ENCODE peak calls at places on chromosomes 7 and 10, in five cellular contexts. O is A549, V is GM12878, A is K562, U is endothelial cell of umbilical vein. R is an unnamed sample.

GRCh38 chr7:117338020-117338419 is 15.2 kb upstream of the WNT2 start:
- DNase-seq in O (no peak), V (no peak), A (no peak), U (no peak), R (no peak)

GRCh38 chr10:28432210-28432676 is 100.7 kb upstream of the WAC start:
- DNase-seq in O (peak), V (no peak), A (peak), U (peak), R (peak)

GRCh38 chr7:86748843-86749720 is 105.4 kb downstream of the GRM3 start:
- DNase-seq in O (no peak), V (no peak), A (no peak), U (no peak), R (no peak)

GRCh38 chr7:107879400-107880035 is 11.5 kb upstream of the DLD start:
- DNase-seq in O (peak), V (no peak), A (peak), U (peak), R (peak)

GRCh38 chr7:94174956-94175355 is 170.8 kb upstream of the BET1 start:
- DNase-seq in O (no peak), V (no peak), A (no peak), U (peak), R (no peak)

GRCh38 chr7:116933465-116933864 is 19.8 kb upstream of the ST7 start:
- DNase-seq in O (no peak), V (no peak), A (no peak), U (no peak), R (no peak)

GRCh38 chr10:7969623-7970022 is 84.9 kb upstream of the GATA3 start:
- DNase-seq in O (no peak), V (no peak), A (peak), U (peak), R (no peak)

GRCh38 chr7:148457310-148457921 is 133.2 kb upstream of the C7orf33 start:
- DNase-seq in O (no peak), V (no peak), A (no peak), U (no peak), R (no peak)

GRCh38 chr10:54081950-54082349 is 719.1 kb downstream of the PCDH15 start:
- DNase-seq in O (no peak), V (no peak), A (no peak), U (no peak), R (no peak)

GRCh38 chr10:67779455-67780205 is 58.4 kb downstream of the DNAJC12 start:
- DNase-seq in O (peak), V (no peak), A (peak), U (peak), R (peak)

GRCh38 chr7:143382126-143382790 is 1.1 kb downstream of the ZYX start:
- DNase-seq in O (no peak), V (no peak), A (no peak), U (no peak), R (no peak)

GRCh38 chr7:13021566-13021965 is 334.1 kb downstream of the ARL4A start:
- DNase-seq in O (no peak), V (no peak), A (no peak), U (no peak), R (no peak)

GRCh38 chr7:129144095-129144833 is at the start of gene TSPAN33:
- DNase-seq in O (peak), V (no peak), A (peak), U (peak), R (peak)

GRCh38 chr7:75638607-75639070 is 100.1 kb downstream of the HIP1 start:
- DNase-seq in O (no peak), V (no peak), A (no peak), U (peak), R (no peak)

GRCh38 chr10:6232846-6233724 is 30.4 kb downstream of the PFKFB3 start:
- DNase-seq in O (no peak), V (no peak), A (no peak), U (no peak), R (no peak)

GRCh38 chr10:52644678-52645434 is 127.7 kb downstream of the MBL2 start:
- DNase-seq in O (peak), V (no peak), A (peak), U (peak), R (peak)

GRCh38 chr7:37462120-37462519 is 13.5 kb upstream of the ELMO1 start:
- DNase-seq in O (no peak), V (no peak), A (no peak), U (no peak), R (peak)

GRCh38 chr7:39951156-39951942 is 1.3 kb downstream of the CDK13 start:
- DNase-seq in O (peak), V (no peak), A (peak), U (peak), R (peak)

GRCh38 chr7:44977304-44977858 is 1.4 kb downstream of the MYO1G start:
- DNase-seq in O (no peak), V (no peak), A (peak), U (no peak), R (peak)

GRCh38 chr10:124356706-124357582 is 61.8 kb downstream of the OAT start:
- DNase-seq in O (no peak), V (no peak), A (no peak), U (no peak), R (no peak)

GRCh38 chr7:42831051-42831952 is 80.6 kb downstream of the C7orf25 start:
- DNase-seq in O (no peak), V (no peak), A (no peak), U (peak), R (peak)

GRCh38 chr10:125692246-125692931 is 9.4 kb upstream of the TEX36 start:
- DNase-seq in O (no peak), V (no peak), A (no peak), U (no peak), R (no peak)

GRCh38 chr7:101453617-101454016 is 90.9 kb downstream of the COL26A1 start:
- DNase-seq in O (no peak), V (no peak), A (no peak), U (no peak), R (no peak)
- TF ChIP-seq MYC in O (no peak), V (no peak), A (no peak), U (no peak), R (no peak)

GRCh38 chr7:91541641-91542040 is 277.4 kb downstream of the FZD1 start:
- DNase-seq in O (no peak), V (no peak), A (no peak), U (no peak), R (no peak)
- TF ChIP-seq MYC in O (no peak), V (no peak), A (no peak), U (no peak), R (no peak)

DNA sequence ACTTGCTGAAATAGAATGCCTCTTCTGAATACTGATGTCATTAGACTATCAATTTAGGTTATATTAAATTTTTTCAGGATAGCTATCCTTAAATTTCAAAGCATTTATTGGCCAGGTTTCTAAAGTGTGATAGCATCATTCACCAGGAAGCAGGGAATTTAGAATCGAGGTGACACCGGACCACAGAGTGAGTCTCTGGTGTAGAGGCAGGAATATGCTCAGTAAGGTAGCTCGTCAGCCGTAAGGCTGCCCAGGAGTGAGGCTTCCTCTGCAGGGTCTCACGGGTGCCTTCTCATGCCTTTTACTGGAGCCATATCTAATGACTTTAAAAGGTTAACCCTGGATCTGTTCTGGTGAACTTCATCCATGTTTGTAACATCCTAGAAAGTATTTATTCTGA is 170.8 kb upstream of the KLF14 start:
- DNase-seq in O (no peak), V (no peak), A (no peak), U (no peak), R (no peak)
- TF ChIP-seq MYC in O (no peak), V (no peak), A (no peak), U (no peak), R (no peak)

DNA sequence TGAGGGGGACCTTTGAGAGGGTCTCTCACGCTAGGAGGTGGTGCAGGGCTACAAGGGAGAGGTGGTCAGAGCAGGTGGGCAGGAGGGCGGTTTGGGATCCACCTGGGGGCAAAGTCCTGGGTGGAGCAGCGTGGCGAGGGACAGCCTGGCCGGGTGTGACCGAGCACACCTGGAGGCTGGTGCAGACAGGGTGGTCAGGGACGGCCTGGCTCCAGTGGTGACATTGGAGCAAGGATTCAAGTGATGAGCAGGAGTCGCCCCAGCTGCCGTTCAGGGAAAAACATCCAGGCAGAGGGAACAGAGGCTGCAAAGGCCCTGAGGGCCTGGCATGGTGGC is 36.0 kb downstream of the CLIP2 start:
- DNase-seq in O (no peak), V (no peak), A (no peak), U (no peak), R (no peak)
- TF ChIP-seq MYC in O (no peak), V (no peak), A (no peak), U (no peak), R (no peak)

DNA sequence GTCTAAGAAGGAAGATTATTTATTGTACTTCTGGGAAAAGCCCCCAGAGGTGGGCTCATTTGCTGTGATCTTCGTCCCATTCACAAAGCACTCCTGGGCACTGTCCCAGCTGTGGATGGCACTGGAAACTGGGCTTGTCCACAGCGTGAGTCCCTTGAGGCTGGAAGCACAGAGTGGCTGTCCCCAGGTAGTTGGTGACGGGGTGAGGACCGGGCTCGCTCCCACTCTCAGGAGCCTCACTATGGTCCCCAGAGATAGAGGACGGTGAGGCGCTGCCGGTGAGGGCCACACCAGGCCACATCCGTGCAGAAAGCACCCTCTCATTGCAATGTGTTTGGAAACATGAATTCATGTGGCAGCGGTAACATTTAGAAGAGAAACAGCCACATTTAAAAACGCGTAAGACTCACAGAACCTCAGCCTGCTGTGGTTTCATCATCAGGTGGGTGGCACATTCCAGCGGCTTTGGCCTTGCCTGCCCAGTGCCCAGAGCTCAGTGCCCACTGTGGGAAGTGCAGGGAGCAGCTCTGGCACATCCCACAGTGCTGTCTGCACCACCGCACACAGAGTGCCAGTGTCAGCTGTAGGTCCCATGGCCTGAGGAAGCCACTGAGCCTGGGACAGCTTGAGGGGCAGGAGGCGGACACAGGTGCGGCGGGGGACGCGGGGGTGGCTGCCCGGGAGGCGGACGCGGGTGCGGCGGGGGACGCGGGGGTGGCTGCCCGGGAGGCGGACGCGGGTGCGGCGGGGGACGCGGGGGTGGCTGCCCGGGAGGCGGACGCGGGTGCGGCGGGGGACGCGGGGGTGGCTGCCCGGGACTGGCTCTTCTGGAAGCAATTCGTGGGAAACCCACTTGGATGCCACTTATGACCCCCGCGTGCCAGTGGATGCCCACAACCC is 449.8 kb downstream of the DNAJB6 start:
- DNase-seq in O (no peak), V (no peak), A (no peak), U (no peak), R (no peak)
- TF ChIP-seq MYC in O (no peak), V (no peak), A (no peak), U (no peak), R (no peak)

GRCh38 chr7:9983048-9983447 is 990.6 kb upstream of the PHF14 start:
- DNase-seq in O (no peak), V (no peak), A (no peak), U (no peak), R (no peak)
- TF ChIP-seq MYC in O (no peak), V (no peak), A (no peak), U (no peak), R (no peak)

GRCh38 chr10:121154846-121155245 is 303.7 kb downstream of the WDR11 start:
- DNase-seq in O (no peak), V (no peak), A (no peak), U (no peak), R (no peak)
- TF ChIP-seq MYC in O (no peak), V (no peak), A (no peak), U (no peak), R (no peak)

GRCh38 chr10:86651021-86651471 is 3.3 kb upstream of the OPN4 start:
- DNase-seq in O (no peak), V (no peak), A (no peak), U (no peak), R (no peak)
- TF ChIP-seq MYC in O (no peak), V (no peak), A (no peak), U (no peak), R (no peak)